ENCODE peak calls at places on chromosomes 6 and 20, in eight cellular contexts. B is CD8-positive, alpha-beta memory T cell; V is bronchial epithelial cell; G is iris pigment epithelial cell; U is psoas muscle; K is posterior cingulate gyrus; Y is NCI-H1092; S is HFF-Myc. E is an unnamed sample.
A peak's percentile ranks its signal among the peaks of the same experiment; 100 is the strongest.

GRCh38 chr6:157518399-157519250 is 137.6 kb downstream of the ZDHHC14 start:
- DNase-seq in K (no peak), U (peak; percentile 56), V (no peak), G (no peak), S (peak; percentile 30), Y (no peak), B (no peak), E (no peak)

GRCh38 chr20:46816916-46817638 is 77.6 kb upstream of the EYA2 start:
- DNase-seq in S (no peak), V (no peak), Y (no peak), U (no peak), B (no peak), G (no peak), K (no peak), E (no peak)

GRCh38 chr6:32484614-32484998 is 44.9 kb downstream of the HLA-DRA start:
- DNase-seq in S (no peak), B (no peak), V (no peak), G (no peak), Y (no peak), K (no peak), U (no peak), E (no peak)

GRCh38 chr20:36091561-36092423 is 62.7 kb upstream of the EPB41L1 start:
- DNase-seq in B (no peak), Y (no peak), K (no peak), G (no peak), V (no peak), U (no peak), S (no peak), E (no peak)

GRCh38 chr20:24441600-24441999 is 27.8 kb upstream of the SYNDIG1 start:
- DNase-seq in V (no peak), U (no peak), Y (no peak), K (no peak), B (no peak), S (no peak), G (no peak), E (no peak)

GRCh38 chr20:36399147-36399968 is 93.2 kb downstream of the DLGAP4 start:
- DNase-seq in V (peak; percentile 43), K (no peak), B (peak; percentile 11), G (peak; percentile 47), S (peak; percentile 32), U (no peak), Y (peak; percentile 1), E (peak; percentile 27)

GRCh38 chr20:62908971-62909791 is 17.1 kb downstream of the DIDO1 start:
- DNase-seq in Y (no peak), S (no peak), G (no peak), K (no peak), V (no peak), U (no peak), B (no peak), E (no peak)

GRCh38 chr6:32952817-32953739 is at the start of gene HLA-DMA:
- DNase-seq in B (peak; percentile 84), Y (no peak), V (peak; percentile 98), S (peak; percentile 63), K (peak; percentile 17), G (peak; percentile 92), U (peak; percentile 89), E (peak; percentile 75)

GRCh38 chr6:22112490-22112889 is 184.3 kb downstream of the PRL start:
- DNase-seq in G (peak; percentile 70), K (no peak), Y (no peak), V (peak; percentile 74), B (no peak), U (no peak), S (no peak), E (no peak)

GRCh38 chr6:158286413-158286812 is 25.9 kb upstream of the TULP4 start:
- DNase-seq in Y (no peak), B (no peak), U (no peak), S (no peak), K (no peak), V (peak; percentile 66), G (peak; percentile 66), E (no peak)

GRCh38 chr6:151269318-151269995 is 29.7 kb downstream of the AKAP12 start:
- DNase-seq in B (no peak), U (no peak), S (peak; percentile 3), Y (no peak), V (peak; percentile 87), G (peak; percentile 91), K (no peak), E (no peak)

GRCh38 chr6:74534485-74535211 is 671.2 kb downstream of the COL12A1 start:
- DNase-seq in U (no peak), S (peak; percentile 48), G (peak; percentile 91), Y (no peak), K (no peak), V (peak; percentile 73), B (no peak), E (no peak)

GRCh38 chr6:73672290-73672689 is 18.5 kb upstream of the SLC17A5 start:
- DNase-seq in Y (no peak), K (no peak), G (no peak), U (no peak), S (no peak), V (no peak), B (no peak), E (no peak)

GRCh38 chr6:91434135-91434534 is 847.3 kb upstream of the MAP3K7 start:
- DNase-seq in K (no peak), U (no peak), S (no peak), V (no peak), B (no peak), Y (no peak), G (peak; percentile 37), E (no peak)

GRCh38 chr20:16803965-16804792 is 56.0 kb downstream of the OTOR start:
- DNase-seq in U (peak; percentile 59), G (peak; percentile 54), S (peak; percentile 6), B (no peak), V (peak; percentile 29), Y (peak; percentile 58), K (peak; percentile 49), E (peak; percentile 20)

GRCh38 chr6:161837854-161838253 is 564.0 kb upstream of the AGPAT4 start:
- DNase-seq in B (no peak), S (no peak), U (no peak), G (no peak), K (no peak), V (peak; percentile 13), Y (no peak), E (no peak)

GRCh38 chr6:15877245-15877644 is 214.4 kb upstream of the DTNBP1 start:
- DNase-seq in B (no peak), Y (no peak), S (no peak), K (no peak), U (no peak), V (no peak), G (no peak), E (no peak)

GRCh38 chr20:5168582-5169396 is 42.0 kb downstream of the CDS2 start:
- DNase-seq in V (peak; percentile 48), Y (peak; percentile 65), S (no peak), U (no peak), G (peak; percentile 48), B (peak; percentile 6), K (no peak), E (no peak)

GRCh38 chr6:161489626-161490306 is 215.9 kb upstream of the AGPAT4 start:
- DNase-seq in U (no peak), G (no peak), V (no peak), K (no peak), B (no peak), Y (no peak), S (no peak), E (no peak)

GRCh38 chr6:17091122-17091521 is 10.7 kb upstream of the STMND1 start:
- DNase-seq in V (no peak), B (no peak), U (no peak), S (no peak), K (no peak), Y (no peak), G (peak; percentile 24), E (no peak)

GRCh38 chr6:129766959-129767728 is 57.2 kb upstream of the ARHGAP18 start:
- DNase-seq in V (peak; percentile 74), S (no peak), Y (peak; percentile 42), G (peak; percentile 77), U (peak; percentile 54), K (peak; percentile 35), B (peak; percentile 49), E (peak; percentile 65)

GRCh38 chr6:97068211-97068610 is 143.7 kb downstream of the KLHL32 start:
- DNase-seq in S (no peak), V (peak; percentile 33), G (peak; percentile 43), K (no peak), Y (no peak), U (no peak), B (no peak), E (no peak)

GRCh38 chr20:38779247-38780097 is 26.0 kb upstream of the PPP1R16B start:
- DNase-seq in G (no peak), B (no peak), V (peak; percentile 62), S (no peak), Y (no peak), K (no peak), U (no peak), E (no peak)

GRCh38 chr20:44019638-44020335 is 105.1 kb downstream of the TOX2 start:
- DNase-seq in K (no peak), S (no peak), B (no peak), U (peak; percentile 64), G (peak; percentile 57), V (no peak), Y (no peak), E (no peak)

E was measured in activated T-cell treated with anti-CD3 and anti-CD28 coated beads, Interleukin-2, amount 50 U/mL, for 1 hour.